ENCODE peak calls at places on chromosomes 11 and 22, in eight cellular contexts. A is dorsolateral prefrontal cortex; P is fibroblast of mammary gland; T is stimulated activated CD8-positive, alpha-beta memory T cell treated with anti-CD3 and anti-CD28 coated beads, Interleukin-7, amount 100 ng/mL, for 24 hours; M is NCI-H1092; F is fibroblast of the aortic adventitia; X is activated T-cell treated with anti-CD3 and anti-CD28 coated beads for 1 hour; Q is GM23338. I is an unnamed sample.

GRCh38 chr22:44691796-44692661 is 10.0 kb upstream of the PRR5 start:
- DNase-seq in F (no peak), Q (peak; percentile 55), X (no peak), M (no peak), T (no peak), P (no peak), A (no peak), I (no peak)

GRCh38 chr11:96341237-96342130 is 1.5 kb downstream of the MAML2 start:
- DNase-seq in X (peak; percentile 40), T (peak; percentile 37), Q (peak; percentile 56), A (no peak), P (peak; percentile 58), M (no peak), F (peak; percentile 63), I (peak; percentile 12)

GRCh38 chr11:20134991-20135736 is 25.1 kb downstream of the DBX1 start:
- DNase-seq in A (no peak), M (no peak), F (no peak), Q (no peak), T (no peak), X (no peak), P (no peak), I (no peak)

GRCh38 chr11:31645747-31646146 is 136.2 kb downstream of the ELP4 start:
- DNase-seq in X (no peak), F (peak; percentile 94), P (peak; percentile 91), A (no peak), T (no peak), Q (no peak), M (no peak), I (no peak)

GRCh38 chr11:108571001-108571400 is 22.6 kb downstream of the EXPH5 start:
- DNase-seq in X (no peak), Q (no peak), F (no peak), A (no peak), T (no peak), P (no peak), M (no peak), I (no peak)

GRCh38 chr11:30818721-30819120 is 232.6 kb upstream of the MPPED2 start:
- DNase-seq in F (no peak), T (no peak), A (no peak), M (no peak), P (no peak), Q (no peak), X (no peak), I (no peak)

GRCh38 chr11:44916797-44917196 is 33.9 kb downstream of the TP53I11 start:
- DNase-seq in Q (no peak), T (no peak), P (no peak), X (no peak), F (no peak), A (no peak), M (no peak), I (no peak)

GRCh38 chr11:1180171-1180570 is 22.4 kb downstream of the MUC5AC start:
- DNase-seq in T (no peak), M (no peak), P (no peak), Q (no peak), A (no peak), X (no peak), F (no peak), I (no peak)

GRCh38 chr11:111777094-111778046 is 11.2 kb upstream of the PPP2R1B start:
- DNase-seq in A (no peak), T (no peak), X (no peak), Q (peak; percentile 82), F (peak; percentile 91), M (peak; percentile 70), P (peak; percentile 82), I (no peak)

GRCh38 chr11:66189031-66189745 is 79.3 kb upstream of the RAB1B start:
- DNase-seq in Q (no peak), F (peak; percentile 4), T (no peak), A (no peak), M (no peak), X (no peak), P (no peak), I (no peak)

GRCh38 chr11:2687223-2687530 is 12.6 kb downstream of the KCNQ1OT1 start:
- DNase-seq in A (no peak), P (no peak), T (no peak), F (no peak), M (no peak), X (no peak), Q (no peak), I (no peak)